ENCODE peak calls at places on chromosomes 3 and 15, in five cellular contexts. M, G, C, L and Z are unnamed samples.

GRCh38 chr15:89492111-89492641 is 4.2 kb downstream of the RHCG start:
- DNase-seq in M (no peak), G (no peak), C (peak), L (no peak), Z (no peak)

GRCh38 chr3:45064512-45065372 is 38.6 kb downstream of the CLEC3B start:
- DNase-seq in M (no peak), G (peak), C (no peak), L (no peak), Z (no peak)

GRCh38 chr15:49101536-49101935 is 53.9 kb downstream of the COPS2 start:
- DNase-seq in M (no peak), G (peak), C (no peak), L (no peak), Z (no peak)

GRCh38 chr15:49423021-49423420 is at the start of gene FGF7:
- DNase-seq in M (no peak), G (no peak), C (no peak), L (no peak), Z (no peak)

GRCh38 chr3:138113309-138113708 is 2.1 kb downstream of the DZIP1L start:
- DNase-seq in M (no peak), G (no peak), C (no peak), L (no peak), Z (no peak)

GRCh38 chr15:63909819-63910437 is 76.2 kb upstream of the HERC1 start:
- DNase-seq in M (no peak), G (peak), C (no peak), L (no peak), Z (no peak)

GRCh38 chr3:12301513-12301912 is 12.6 kb downstream of the PPARG start:
- DNase-seq in M (no peak), G (no peak), C (no peak), L (no peak), Z (no peak)

GRCh38 chr3:113240841-113241240 is 29.5 kb downstream of the BOC start:
- DNase-seq in M (no peak), G (no peak), C (no peak), L (no peak), Z (no peak)

GRCh38 chr15:69568621-69569020 is 116.0 kb downstream of the RPLP1 start:
- DNase-seq in M (no peak), G (peak), C (no peak), L (no peak), Z (no peak)

GRCh38 chr3:129195731-129196256 is 12.1 kb upstream of the CNBP start:
- DNase-seq in M (no peak), G (peak), C (no peak), L (no peak), Z (peak)

GRCh38 chr3:50648297-50648696 is 26.4 kb upstream of the DOCK3 start:
- DNase-seq in M (no peak), G (no peak), C (no peak), L (no peak), Z (no peak)

GRCh38 chr15:78893538-78893937 is 20.8 kb downstream of the MORF4L1 start:
- DNase-seq in M (no peak), G (no peak), C (no peak), L (no peak), Z (no peak)

GRCh38 chr3:12890610-12891390 is 49.4 kb upstream of the RPL32 start:
- DNase-seq in M (no peak), G (no peak), C (no peak), L (no peak), Z (no peak)

GRCh38 chr3:73144828-73145227 is 83.4 kb downstream of the EBLN2 start:
- DNase-seq in M (no peak), G (no peak), C (no peak), L (no peak), Z (no peak)

GRCh38 chr3:9767418-9767817 is 2.3 kb downstream of the CAMK1 start:
- DNase-seq in M (no peak), G (no peak), C (no peak), L (no peak), Z (no peak)

GRCh38 chr15:42728975-42729374 is 8.0 kb downstream of the CDAN1 start:
- DNase-seq in M (no peak), G (no peak), C (no peak), L (no peak), Z (no peak)

GRCh38 chr3:107943860-107944543 is 146.8 kb downstream of the CD47 start:
- DNase-seq in M (no peak), G (no peak), C (no peak), L (no peak), Z (no peak)

GRCh38 chr3:120450261-120450913 is 405 bp downstream of the FSTL1 start:
- DNase-seq in M (no peak), G (no peak), C (peak), L (no peak), Z (no peak)

GRCh38 chr3:67654832-67655152 is 380 bp upstream of the SUCLG2 start:
- DNase-seq in M (no peak), G (no peak), C (no peak), L (no peak), Z (no peak)

GRCh38 chr15:65769482-65769881 is 22.6 kb downstream of the DENND4A start:
- DNase-seq in M (no peak), G (no peak), C (no peak), L (no peak), Z (no peak)

GRCh38 chr3:58998476-58999117 is 51.2 kb downstream of the CFAP20DC start:
- DNase-seq in M (no peak), G (peak), C (no peak), L (no peak), Z (no peak)

GRCh38 chr3:158531334-158531733 is 39.7 kb upstream of the MLF1 start:
- DNase-seq in M (no peak), G (no peak), C (no peak), L (no peak), Z (no peak)

GRCh38 chr3:175386630-175387029 is 527.5 kb downstream of the NAALADL2 start:
- DNase-seq in M (no peak), G (peak), C (no peak), L (no peak), Z (no peak)

GRCh38 chr3:176430244-176430893 is 766.9 kb downstream of the TBL1XR1 start:
- DNase-seq in M (no peak), G (peak), C (no peak), L (no peak), Z (no peak)

GRCh38 chr15:56042523-56042922 is 49.1 kb upstream of the NEDD4 start:
- DNase-seq in M (no peak), G (no peak), C (no peak), L (no peak), Z (no peak)

GRCh38 chr15:90266061-90266431 is 574 bp downstream of the NGRN start:
- DNase-seq in M (peak), G (peak), C (no peak), L (peak), Z (no peak)

GRCh38 chr3:69748503-69748902 is 9.2 kb downstream of the MITF start:
- DNase-seq in M (no peak), G (no peak), C (no peak), L (no peak), Z (no peak)

GRCh38 chr3:69746119-69746518 is 6.9 kb downstream of the MITF start:
- DNase-seq in M (no peak), G (no peak), C (no peak), L (no peak), Z (no peak)

GRCh38 chr3:69749461-69749860 is 10.2 kb downstream of the MITF start:
- DNase-seq in M (no peak), G (no peak), C (no peak), L (no peak), Z (no peak)

GRCh38 chr3:69745503-69745902 is 6.2 kb downstream of the MITF start:
- DNase-seq in M (no peak), G (no peak), C (no peak), L (no peak), Z (no peak)

DNA sequence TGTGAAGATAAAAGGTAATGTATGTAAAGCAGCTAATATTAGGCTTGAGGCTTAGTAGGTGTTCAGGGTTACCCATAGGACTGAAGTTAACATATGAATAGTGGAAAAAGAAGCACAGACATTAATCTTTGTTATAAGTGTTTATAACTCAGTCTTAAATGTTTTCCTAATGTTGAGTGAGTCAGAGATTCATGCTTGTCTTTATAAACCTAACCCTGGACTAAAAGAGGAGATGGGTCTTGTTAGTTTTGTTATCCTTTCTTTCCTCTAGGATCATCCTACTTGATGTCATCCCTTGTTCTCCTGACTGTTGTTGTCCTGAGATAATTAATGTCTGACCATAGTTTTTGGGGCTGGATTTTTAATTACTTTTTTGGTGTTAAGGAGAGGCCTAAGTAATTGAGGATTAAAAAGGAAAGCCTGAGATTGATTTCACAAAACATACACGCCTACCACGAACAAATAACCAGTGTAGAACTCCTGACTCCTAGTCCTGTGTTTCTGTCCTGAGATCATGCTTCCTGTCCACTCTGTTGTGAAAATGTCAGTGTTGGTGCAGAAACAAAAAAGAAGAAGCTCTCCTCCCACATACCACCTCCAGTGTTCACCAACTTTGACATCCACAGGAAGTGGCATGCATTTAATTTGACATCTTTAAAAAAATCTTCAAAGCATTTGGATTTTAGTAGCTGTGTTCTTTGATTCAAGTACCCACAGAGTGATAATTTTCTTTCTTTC is 8.4 kb downstream of the MITF start:
- DNase-seq in M (no peak), G (no peak), C (no peak), L (no peak), Z (no peak)
- H3K27ac ChIP-seq in M (no peak), G (no peak), C (peak), L (no peak), Z (no peak)

DNA sequence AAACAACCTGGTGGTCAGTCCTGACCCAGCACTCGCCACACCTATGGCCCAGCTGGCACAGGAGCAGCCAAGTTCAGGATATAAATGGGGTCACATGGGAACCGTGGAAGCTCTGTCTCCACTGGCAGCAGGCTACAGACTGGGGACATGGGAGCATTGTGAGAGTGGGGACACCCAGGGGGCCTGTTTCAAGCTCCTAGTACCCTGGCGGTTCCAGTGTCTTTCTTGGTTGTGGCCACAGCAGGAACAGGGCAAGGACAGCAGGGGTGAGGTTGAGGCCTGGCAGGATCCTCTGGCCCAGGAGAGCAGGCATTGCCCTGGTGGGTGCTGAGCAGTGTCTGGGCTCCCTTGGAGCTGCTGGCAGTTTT is 1.9 kb downstream of the CSK start:
- DNase-seq in M (no peak), G (no peak), C (no peak), L (no peak), Z (no peak)
- H3K27ac ChIP-seq in M (peak), G (no peak), C (peak), L (peak), Z (peak)

DNA sequence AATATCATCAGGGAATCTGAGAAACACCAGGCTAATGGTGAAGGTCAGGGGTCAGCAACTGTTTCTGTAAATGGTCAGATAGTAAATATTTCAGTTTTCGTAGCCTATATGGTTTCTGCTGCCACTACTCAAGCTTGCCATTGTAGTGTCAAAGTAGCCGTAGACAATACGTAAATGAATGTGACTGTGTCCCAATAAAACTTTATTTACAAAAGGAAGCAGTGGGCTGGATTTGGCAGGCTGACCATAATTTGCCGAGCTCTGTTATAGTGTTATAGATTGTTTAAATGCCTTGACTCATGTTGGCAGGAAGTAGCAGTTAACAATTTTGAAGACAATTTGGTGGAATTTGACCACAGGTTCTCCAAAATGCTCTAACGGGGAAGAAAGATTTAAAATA is 548.2 kb downstream of the FOXP1 start:
- DNase-seq in M (no peak), G (peak), C (no peak), L (no peak), Z (no peak)
- H3K27ac ChIP-seq in M (no peak), G (peak), C (no peak), L (no peak), Z (no peak)

GRCh38 chr3:26631385-26631738 is 8.8 kb downstream of the LRRC3B start:
- DNase-seq in M (no peak), G (no peak), C (no peak), L (no peak), Z (no peak)

GRCh38 chr3:26630669-26631384 is 8.3 kb downstream of the LRRC3B start:
- DNase-seq in M (no peak), G (no peak), C (no peak), L (no peak), Z (no peak)

GRCh38 chr3:26625187-26625586 is 2.6 kb downstream of the LRRC3B start:
- DNase-seq in M (no peak), G (no peak), C (no peak), L (no peak), Z (no peak)

GRCh38 chr3:26627080-26627479 is 4.5 kb downstream of the LRRC3B start:
- DNase-seq in M (no peak), G (no peak), C (no peak), L (no peak), Z (no peak)

GRCh38 chr3:26628915-26629314 is 6.3 kb downstream of the LRRC3B start:
- DNase-seq in M (no peak), G (no peak), C (no peak), L (no peak), Z (no peak)
- H3K27ac ChIP-seq in M (no peak), G (no peak), C (no peak), L (no peak), Z (no peak)

DNA sequence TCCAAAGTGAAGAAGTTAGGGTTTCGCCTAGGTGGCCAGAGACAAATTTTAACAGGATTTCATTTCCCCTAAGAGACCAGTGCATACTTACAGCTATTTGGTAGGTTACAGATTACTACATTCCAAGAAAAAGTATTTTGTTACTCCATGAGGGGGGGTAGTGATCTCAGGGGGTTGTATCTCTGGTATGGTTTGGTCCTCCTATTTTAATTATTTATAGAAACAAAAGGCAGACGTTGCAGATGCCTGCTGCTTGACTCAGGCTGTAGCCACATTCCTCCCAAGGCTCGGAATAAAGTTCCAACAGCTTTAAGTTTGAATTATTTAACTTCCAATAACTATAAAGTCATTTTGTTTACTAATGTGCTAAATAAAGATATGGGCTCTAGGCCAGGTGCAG is 1.3 kb upstream of the TRIM59 start:
- DNase-seq in M (no peak), G (peak), C (no peak), L (no peak), Z (no peak)
- H3K27ac ChIP-seq in M (peak), G (peak), C (no peak), L (no peak), Z (no peak)

GRCh38 chr15:74438206-74438605 is 4.4 kb upstream of the SEMA7A start:
- DNase-seq in M (no peak), G (no peak), C (no peak), L (no peak), Z (no peak)
- H3K27ac ChIP-seq in M (no peak), G (no peak), C (no peak), L (no peak), Z (no peak)